ENCODE peak calls at places on chromosomes 3 and 15, in ten cellular contexts. T, C, W, O, A, J, I, U, X and Z are unnamed samples.

GRCh38 chr15:57148236-57148635 is 228.1 kb upstream of the CGNL1 start:
- DNase-seq in T (no peak), C (no peak), W (no peak), O (no peak), A (no peak), J (no peak), I (no peak), U (no peak), X (no peak), Z (no peak)

GRCh38 chr3:40499952-40500351 is 5.9 kb upstream of the ZNF620 start:
- DNase-seq in T (no peak), C (no peak), W (no peak), O (no peak), A (no peak), J (no peak), I (no peak), U (no peak), X (no peak), Z (no peak)

GRCh38 chr3:122200681-122201080 is 17.2 kb downstream of the CASR start:
- DNase-seq in T (no peak), C (no peak), W (no peak), O (no peak), A (peak), J (no peak), I (no peak), U (no peak), X (no peak), Z (no peak)

GRCh38 chr15:27059610-27060202 is 88.7 kb downstream of the GABRG3 start:
- DNase-seq in T (peak), C (no peak), W (peak), O (no peak), A (peak), J (peak), I (no peak), U (no peak), X (peak), Z (no peak)

GRCh38 chr15:76339302-76340197 is 3.0 kb downstream of the ISL2 start:
- DNase-seq in T (no peak), C (no peak), W (peak), O (no peak), A (no peak), J (no peak), I (no peak), U (no peak), X (no peak), Z (no peak)

GRCh38 chr15:66101715-66102395 is 151.7 kb downstream of the MEGF11 start:
- DNase-seq in T (no peak), C (no peak), W (no peak), O (no peak), A (no peak), J (no peak), I (no peak), U (no peak), X (no peak), Z (no peak)

GRCh38 chr15:29968099-29968892 is 114.5 kb upstream of the GOLGA8J start:
- DNase-seq in T (no peak), C (no peak), W (no peak), O (no peak), A (peak), J (no peak), I (peak), U (no peak), X (no peak), Z (no peak)

GRCh38 chr3:45915518-45916231 is 27.6 kb upstream of the CXCR6 start:
- DNase-seq in T (peak), C (peak), W (peak), O (peak), A (no peak), J (peak), I (no peak), U (no peak), X (peak), Z (no peak)

GRCh38 chr15:57867970-57868791 is 161.7 kb downstream of the POLR2M start:
- DNase-seq in T (no peak), C (no peak), W (no peak), O (no peak), A (no peak), J (no peak), I (no peak), U (no peak), X (no peak), Z (no peak)